ENCODE peak calls at places on chromosomes 2 and 18, in five cellular contexts. Z is mammary epithelial cell, B is PC-3, H is epithelial cell of esophagus, F is stomach. U is an unnamed sample.

GRCh38 chr2:1736997-1737480 is 7.3 kb downstream of the PXDN start:
- DNase-seq in Z (no peak), B (peak), H (peak), F (no peak), U (no peak)

GRCh38 chr2:109045505-109045904 is 56.5 kb upstream of the EDAR start:
- DNase-seq in Z (no peak), B (peak), H (no peak), F (no peak), U (no peak)

GRCh38 chr2:59824314-59824713 is 729.1 kb downstream of the BCL11A start:
- DNase-seq in Z (no peak), B (no peak), H (no peak), F (no peak), U (no peak)

GRCh38 chr2:29295843-29296242 is 180.6 kb downstream of the CLIP4 start:
- DNase-seq in Z (no peak), B (peak), H (peak), F (no peak), U (no peak)

GRCh38 chr2:20035961-20036666 is 15.3 kb downstream of the LAPTM4A start:
- DNase-seq in Z (no peak), B (no peak), H (no peak), F (no peak), U (no peak)

GRCh38 chr2:95297639-95298395 is 670 bp downstream of the KCNIP3 start:
- DNase-seq in Z (no peak), B (no peak), H (no peak), F (no peak), U (no peak)

GRCh38 chr2:1900736-1901135 is 156.4 kb upstream of the PXDN start:
- DNase-seq in Z (no peak), B (no peak), H (no peak), F (no peak), U (no peak)

GRCh38 chr2:124320072-124320471 is 295.0 kb downstream of the CNTNAP5 start:
- DNase-seq in Z (no peak), B (no peak), H (no peak), F (no peak), U (no peak)

GRCh38 chr18:63588869-63589268 is 1.7 kb downstream of the SERPINB13 start:
- DNase-seq in Z (no peak), B (peak), H (peak), F (no peak), U (no peak)

GRCh38 chr2:132581917-132582316 is 88.1 kb downstream of the LYPD1 start:
- DNase-seq in Z (peak), B (peak), H (peak), F (peak), U (no peak)

GRCh38 chr2:75808039-75808438 is 97.3 kb upstream of the GCFC2 start:
- DNase-seq in Z (peak), B (peak), H (peak), F (no peak), U (no peak)

GRCh38 chr2:204272913-204273312 is 272.4 kb upstream of the PARD3B start:
- DNase-seq in Z (no peak), B (no peak), H (no peak), F (no peak), U (no peak)

GRCh38 chr2:168245074-168245825 is 2.1 kb downstream of the STK39 start:
- DNase-seq in Z (no peak), B (peak), H (peak), F (no peak), U (no peak)

GRCh38 chr2:204691911-204692510 is 146.7 kb downstream of the PARD3B start:
- DNase-seq in Z (peak), B (peak), H (peak), F (peak), U (peak)

GRCh38 chr2:219362524-219363164 is 25.1 kb downstream of the DNPEP start:
- DNase-seq in Z (peak), B (peak), H (peak), F (no peak), U (peak)

GRCh38 chr2:22855761-22856184 is 529.2 kb upstream of the KLHL29 start:
- DNase-seq in Z (no peak), B (no peak), H (no peak), F (no peak), U (no peak)

GRCh38 chr2:18824915-18825314 is 235.5 kb upstream of the NT5C1B start:
- DNase-seq in Z (no peak), B (no peak), H (no peak), F (no peak), U (no peak)

GRCh38 chr2:80748576-80748975 is 444.0 kb upstream of the LRRTM1 start:
- DNase-seq in Z (no peak), B (no peak), H (no peak), F (no peak), U (no peak)

GRCh38 chr18:22567794-22568193 is 150.1 kb upstream of the CTAGE1 start:
- DNase-seq in Z (no peak), B (no peak), H (no peak), F (no peak), U (no peak)

GRCh38 chr18:5414546-5414945 is 119.0 kb upstream of the ZBTB14 start:
- DNase-seq in Z (no peak), B (no peak), H (no peak), F (no peak), U (no peak)

GRCh38 chr2:135819211-135819610 is 17.8 kb downstream of the LCT start:
- DNase-seq in Z (no peak), B (peak), H (peak), F (no peak), U (no peak)

GRCh38 chr2:129849559-129850160 is 129.8 kb upstream of the RAB6C start:
- DNase-seq in Z (peak), B (peak), H (peak), F (no peak), U (peak)

GRCh38 chr2:30346475-30347169 is 100.4 kb upstream of the LCLAT1 start:
- DNase-seq in Z (no peak), B (no peak), H (no peak), F (no peak), U (no peak)

GRCh38 chr18:24600076-24600654 is 139.7 kb downstream of the HRH4 start:
- DNase-seq in Z (peak), B (peak), H (peak), F (no peak), U (no peak)

GRCh38 chr2:28423856-28424605 is 31.4 kb downstream of the FOSL2 start:
- DNase-seq in Z (no peak), B (no peak), H (no peak), F (peak), U (no peak)

DNA sequence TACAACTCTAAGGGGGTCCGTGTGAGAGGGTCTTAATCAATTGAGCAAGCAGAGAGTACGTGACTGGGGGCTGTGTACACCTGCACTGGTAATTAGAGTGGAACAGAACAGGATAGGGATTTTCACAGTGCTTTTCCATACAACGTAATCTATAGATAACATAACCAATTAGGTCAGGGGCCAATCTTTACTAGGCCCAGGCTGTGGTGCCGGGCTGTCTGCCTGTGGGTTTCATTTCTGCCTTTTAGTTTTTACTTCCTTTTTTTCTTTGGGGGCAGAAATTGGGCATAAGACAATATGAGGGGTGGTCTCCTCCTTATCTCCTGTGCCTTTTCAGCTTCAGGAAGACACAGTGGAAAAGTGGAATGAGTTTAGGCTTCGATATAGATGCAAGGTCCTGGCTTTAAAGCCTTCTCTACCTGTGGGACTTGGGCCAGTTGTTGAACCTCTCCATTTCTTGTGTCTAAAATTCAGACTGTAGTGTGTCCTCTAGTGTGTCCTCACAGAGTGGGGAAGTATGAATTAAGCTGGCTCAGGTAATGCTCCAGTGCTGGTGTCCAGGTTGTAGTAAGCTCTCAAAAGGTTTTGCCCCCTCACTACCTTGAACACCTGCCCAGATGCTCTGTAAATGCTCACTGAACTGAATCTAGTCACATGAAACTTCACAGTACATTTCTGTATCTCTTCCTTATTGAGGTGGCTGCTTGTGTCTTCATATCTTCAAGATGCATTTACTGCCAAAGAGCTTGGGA is 422.8 kb downstream of the SETBP1 start:
- DNase-seq in Z (no peak), B (no peak), H (no peak), F (no peak), U (peak)
- H3K4me3 ChIP-seq in Z (no peak), B (no peak), H (no peak), F (no peak), U (peak)

GRCh38 chr2:189287982-189288494 is 108.5 kb upstream of the COL5A2 start:
- DNase-seq in Z (peak), B (peak), H (peak), F (no peak), U (no peak)
- TF ChIP-seq CTCF in Z (peak), B (peak), H (peak), F (peak), U (peak)

GRCh38 chr2:127423880-127424279 is 5.7 kb downstream of the PROC start:
- DNase-seq in Z (no peak), B (peak), H (no peak), F (no peak), U (no peak)
- H3K4me3 ChIP-seq in Z (peak), B (peak), H (no peak), F (peak), U (no peak)

GRCh38 chr2:241884951-241885700 is 15.6 kb downstream of the RTP5 start:
- DNase-seq in Z (no peak), B (no peak), H (no peak), F (no peak), U (no peak)

GRCh38 chr2:241879326-241879725 is 9.8 kb downstream of the RTP5 start:
- DNase-seq in Z (no peak), B (no peak), H (no peak), F (no peak), U (no peak)

GRCh38 chr2:241885701-241886643 is 16.4 kb downstream of the RTP5 start:
- DNase-seq in Z (no peak), B (no peak), H (no peak), F (no peak), U (no peak)

GRCh38 chr2:241880311-241881073 is 11.0 kb downstream of the RTP5 start:
- DNase-seq in Z (no peak), B (no peak), H (no peak), F (no peak), U (no peak)

GRCh38 chr2:241882090-241882625 is 12.6 kb downstream of the RTP5 start:
- DNase-seq in Z (no peak), B (peak), H (no peak), F (peak), U (peak)
- TF ChIP-seq CTCF in Z (no peak), B (peak), H (peak), F (no peak), U (peak)

GRCh38 chr18:28087173-28087563 is 89.8 kb downstream of the CDH2 start:
- DNase-seq in Z (no peak), B (no peak), H (no peak), F (peak), U (no peak)

GRCh38 chr18:28081516-28081915 is 95.4 kb downstream of the CDH2 start:
- DNase-seq in Z (no peak), B (no peak), H (no peak), F (no peak), U (no peak)

GRCh38 chr18:28091197-28091596 is 85.7 kb downstream of the CDH2 start:
- DNase-seq in Z (no peak), B (no peak), H (no peak), F (no peak), U (no peak)

GRCh38 chr18:28088477-28088876 is 88.5 kb downstream of the CDH2 start:
- DNase-seq in Z (no peak), B (no peak), H (no peak), F (no peak), U (no peak)

DNA sequence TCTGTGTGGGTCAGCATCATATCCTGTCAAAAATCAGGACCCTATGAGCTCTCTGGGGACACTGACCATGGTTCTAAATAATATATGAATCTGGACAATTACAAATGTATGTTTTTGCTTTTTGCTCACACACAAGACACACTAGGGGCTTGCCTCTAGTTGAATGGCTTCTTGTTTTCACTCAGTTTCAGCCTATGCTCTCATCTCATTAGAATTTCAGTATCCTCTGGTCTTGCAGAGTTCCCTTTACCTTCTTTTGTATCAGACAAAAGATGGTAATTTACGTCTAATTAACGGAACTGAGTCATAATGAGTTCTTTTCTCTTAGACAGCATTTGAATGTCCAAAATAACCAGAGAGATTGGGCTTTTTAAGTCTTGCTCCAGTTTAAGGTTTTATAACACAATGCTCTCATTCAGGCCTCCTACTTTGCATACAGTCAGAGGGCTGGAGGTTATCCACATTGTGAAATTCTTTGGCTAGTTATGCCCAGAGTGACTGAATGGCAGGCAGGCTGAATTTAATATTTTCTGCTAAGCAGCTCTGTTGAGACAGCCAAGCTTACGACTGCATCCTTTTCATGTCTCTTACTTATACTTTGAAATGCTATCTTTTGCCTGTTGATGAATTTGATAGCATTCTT is 90.3 kb downstream of the CDH2 start:
- DNase-seq in Z (peak), B (no peak), H (peak), F (no peak), U (no peak)
- H3K4me3 ChIP-seq in Z (no peak), B (no peak), H (no peak), F (no peak), U (no peak)

DNA sequence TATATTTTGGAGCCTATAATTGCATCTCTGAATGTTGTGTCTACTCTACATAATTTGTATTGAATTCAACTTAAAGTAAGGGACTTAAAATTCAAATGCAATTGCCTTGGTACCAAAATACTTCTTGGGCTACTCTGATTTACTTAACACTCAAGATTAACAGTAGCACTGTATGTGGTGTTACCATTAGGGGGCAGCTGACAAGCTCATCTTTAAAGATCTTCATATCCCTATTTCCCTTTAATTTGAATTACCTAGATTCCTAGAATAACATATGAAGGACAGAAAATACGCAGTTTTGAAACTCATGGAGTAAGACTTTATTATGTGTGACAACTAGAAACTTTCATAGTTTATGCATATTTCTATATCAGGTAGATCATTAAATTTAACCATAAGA is 37.4 kb upstream of the FAP start:
- DNase-seq in Z (no peak), B (no peak), H (no peak), F (no peak), U (no peak)
- TF ChIP-seq CTCF in Z (no peak), B (peak), H (no peak), F (no peak), U (no peak)

GRCh38 chr2:46780801-46781445 is 134.7 kb downstream of the MCFD2 start:
- DNase-seq in Z (no peak), B (no peak), H (no peak), F (no peak), U (no peak)
- H3K4me3 ChIP-seq in Z (no peak), B (no peak), H (no peak), F (no peak), U (no peak)

GRCh38 chr18:3495691-3496090 is 45.7 kb downstream of the TGIF1 start:
- DNase-seq in Z (no peak), B (no peak), H (no peak), F (no peak), U (no peak)

GRCh38 chr18:3498705-3499451 is 48.9 kb downstream of the TGIF1 start:
- DNase-seq in Z (no peak), B (no peak), H (peak), F (peak), U (no peak)

GRCh38 chr18:3502650-3503049 is 52.7 kb downstream of the TGIF1 start:
- DNase-seq in Z (no peak), B (no peak), H (no peak), F (no peak), U (no peak)

GRCh38 chr18:3500016-3500415 is 50.0 kb downstream of the TGIF1 start:
- DNase-seq in Z (no peak), B (no peak), H (no peak), F (no peak), U (no peak)

GRCh38 chr18:3499498-3499897 is 49.5 kb downstream of the TGIF1 start:
- DNase-seq in Z (no peak), B (no peak), H (no peak), F (no peak), U (no peak)
- TF ChIP-seq CTCF in Z (no peak), B (no peak), H (no peak), F (no peak), U (no peak)

DNA sequence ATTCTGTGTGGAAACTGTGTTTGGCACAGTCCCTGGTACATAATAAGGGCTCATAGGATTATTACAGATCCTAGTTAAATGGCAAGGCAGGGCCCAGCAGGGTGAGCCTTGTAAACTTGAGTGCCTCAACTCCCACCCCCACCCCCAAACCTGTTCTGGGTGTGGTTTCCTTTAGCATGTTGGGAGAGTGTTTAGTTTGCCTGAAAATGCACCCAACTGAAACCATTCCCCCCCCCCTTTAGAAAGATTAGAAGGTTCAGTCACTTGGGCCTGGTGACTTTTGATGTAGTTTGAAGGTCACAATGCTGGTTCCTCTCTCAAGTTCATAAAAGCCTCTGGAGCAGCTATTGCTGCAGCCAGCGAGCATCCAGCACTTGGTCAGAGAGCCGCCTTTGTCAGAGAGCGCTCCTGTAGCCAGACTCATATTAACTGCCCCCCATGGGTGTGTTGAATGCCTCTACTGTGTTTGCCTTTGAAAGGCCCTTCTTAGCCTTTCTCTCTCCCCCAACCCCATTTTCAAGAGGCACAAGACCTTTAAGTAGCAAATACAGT is 113.7 kb downstream of the SPTBN1 start:
- DNase-seq in Z (no peak), B (peak), H (peak), F (peak), U (peak)
- H3K4me3 ChIP-seq in Z (no peak), B (peak), H (no peak), F (no peak), U (peak)